ENCODE peak calls at places on chromosomes 2 and 18, in five cellular contexts. One of them, this sample, is unnamed. For H3K9me3, the result is how much of the 10 kb centered on the place peaks cover.

GRCh38 chr2:216838146-216838545 is 21.7 kb downstream of the TNP1 start:
- DNase-seq in breast epithelium: no peak
- DNase-seq in AG04450: peak
- DNase-seq in naive thymus-derived CD4-positive, alpha-beta T cell: no peak
- DNase-seq in CD4-positive, CD25-positive, alpha-beta regulatory T cell: no peak
- DNase-seq in this sample: no peak

GRCh38 chr18:74825460-74825859 is 227.8 kb downstream of the ZNF407 start:
- DNase-seq in naive thymus-derived CD4-positive, alpha-beta T cell: no peak
- DNase-seq in breast epithelium: no peak
- DNase-seq in CD4-positive, CD25-positive, alpha-beta regulatory T cell: no peak
- DNase-seq in AG04450: no peak
- DNase-seq in this sample: no peak

GRCh38 chr2:16288371-16289112 is 348.2 kb downstream of the MYCN start:
- DNase-seq in CD4-positive, CD25-positive, alpha-beta regulatory T cell: no peak
- DNase-seq in AG04450: no peak
- DNase-seq in breast epithelium: no peak
- DNase-seq in naive thymus-derived CD4-positive, alpha-beta T cell: no peak
- DNase-seq in this sample: no peak

GRCh38 chr2:36336321-36336720 is 19.3 kb upstream of the CRIM1 start:
- DNase-seq in CD4-positive, CD25-positive, alpha-beta regulatory T cell: no peak
- DNase-seq in AG04450: no peak
- DNase-seq in breast epithelium: no peak
- DNase-seq in naive thymus-derived CD4-positive, alpha-beta T cell: no peak
- DNase-seq in this sample: no peak

GRCh38 chr2:120661551-120661950 is 74.1 kb upstream of the GLI2 start:
- DNase-seq in AG04450: no peak
- DNase-seq in naive thymus-derived CD4-positive, alpha-beta T cell: no peak
- DNase-seq in breast epithelium: peak
- DNase-seq in CD4-positive, CD25-positive, alpha-beta regulatory T cell: no peak
- DNase-seq in this sample: peak

GRCh38 chr18:6747646-6748045 is 18.1 kb downstream of the ARHGAP28 start:
- DNase-seq in AG04450: peak
- DNase-seq in breast epithelium: no peak
- DNase-seq in CD4-positive, CD25-positive, alpha-beta regulatory T cell: no peak
- DNase-seq in naive thymus-derived CD4-positive, alpha-beta T cell: no peak
- DNase-seq in this sample: no peak

GRCh38 chr2:227785293-227785692 is 28.3 kb upstream of the CCL20 start:
- DNase-seq in naive thymus-derived CD4-positive, alpha-beta T cell: no peak
- DNase-seq in CD4-positive, CD25-positive, alpha-beta regulatory T cell: no peak
- DNase-seq in AG04450: no peak
- DNase-seq in breast epithelium: no peak
- DNase-seq in this sample: no peak

GRCh38 chr2:236568068-236568921 is 1.3 kb upstream of the ACKR3 start:
- DNase-seq in CD4-positive, CD25-positive, alpha-beta regulatory T cell: peak
- DNase-seq in breast epithelium: no peak
- DNase-seq in AG04450: no peak
- DNase-seq in naive thymus-derived CD4-positive, alpha-beta T cell: peak
- DNase-seq in this sample: no peak

GRCh38 chr2:176088048-176088936 is 4.2 kb upstream of the HOXD13 start:
- DNase-seq in breast epithelium: no peak
- DNase-seq in CD4-positive, CD25-positive, alpha-beta regulatory T cell: no peak
- DNase-seq in AG04450: no peak
- DNase-seq in naive thymus-derived CD4-positive, alpha-beta T cell: no peak
- DNase-seq in this sample: no peak

GRCh38 chr18:68467966-68468365 is 246.9 kb downstream of the TMX3 start:
- DNase-seq in breast epithelium: no peak
- DNase-seq in AG04450: no peak
- DNase-seq in CD4-positive, CD25-positive, alpha-beta regulatory T cell: peak
- DNase-seq in naive thymus-derived CD4-positive, alpha-beta T cell: no peak
- DNase-seq in this sample: no peak

GRCh38 chr2:229153307-229153706 is 117.8 kb downstream of the PID1 start:
- DNase-seq in AG04450: no peak
- DNase-seq in CD4-positive, CD25-positive, alpha-beta regulatory T cell: no peak
- DNase-seq in naive thymus-derived CD4-positive, alpha-beta T cell: no peak
- DNase-seq in breast epithelium: no peak
- DNase-seq in this sample: no peak

GRCh38 chr2:205727174-205727573 is 44.9 kb downstream of the NRP2 start:
- DNase-seq in naive thymus-derived CD4-positive, alpha-beta T cell: no peak
- DNase-seq in CD4-positive, CD25-positive, alpha-beta regulatory T cell: no peak
- DNase-seq in AG04450: no peak
- DNase-seq in breast epithelium: no peak
- DNase-seq in this sample: no peak

GRCh38 chr2:54591551-54591950 is 131.9 kb upstream of the EML6 start:
- DNase-seq in naive thymus-derived CD4-positive, alpha-beta T cell: no peak
- DNase-seq in AG04450: no peak
- DNase-seq in CD4-positive, CD25-positive, alpha-beta regulatory T cell: no peak
- DNase-seq in breast epithelium: no peak
- DNase-seq in this sample: no peak

GRCh38 chr2:219645631-219646527 is 18.4 kb downstream of the SLC4A3 start:
- DNase-seq in AG04450: peak
- DNase-seq in CD4-positive, CD25-positive, alpha-beta regulatory T cell: no peak
- DNase-seq in naive thymus-derived CD4-positive, alpha-beta T cell: no peak
- DNase-seq in breast epithelium: no peak
- DNase-seq in this sample: no peak

GRCh38 chr2:69163109-69163508 is 150.1 kb downstream of the ANTXR1 start:
- DNase-seq in naive thymus-derived CD4-positive, alpha-beta T cell: no peak
- DNase-seq in CD4-positive, CD25-positive, alpha-beta regulatory T cell: peak
- DNase-seq in breast epithelium: peak
- DNase-seq in AG04450: peak
- DNase-seq in this sample: peak

GRCh38 chr2:26585100-26585499 is 56.1 kb downstream of the CIB4 start:
- DNase-seq in naive thymus-derived CD4-positive, alpha-beta T cell: no peak
- DNase-seq in AG04450: no peak
- DNase-seq in CD4-positive, CD25-positive, alpha-beta regulatory T cell: no peak
- DNase-seq in breast epithelium: no peak
- DNase-seq in this sample: no peak

GRCh38 chr2:238761802-238762373 is 86.0 kb upstream of the TWIST2 start:
- DNase-seq in CD4-positive, CD25-positive, alpha-beta regulatory T cell: no peak
- DNase-seq in AG04450: no peak
- DNase-seq in breast epithelium: no peak
- DNase-seq in naive thymus-derived CD4-positive, alpha-beta T cell: no peak
- DNase-seq in this sample: no peak

GRCh38 chr2:1227289-1227900 is 185.9 kb upstream of the TPO start:
- DNase-seq in naive thymus-derived CD4-positive, alpha-beta T cell: no peak
- DNase-seq in CD4-positive, CD25-positive, alpha-beta regulatory T cell: no peak
- DNase-seq in breast epithelium: no peak
- DNase-seq in AG04450: no peak
- DNase-seq in this sample: no peak
- H3K9me3 ChIP-seq in naive thymus-derived CD4-positive, alpha-beta T cell: under half
- H3K9me3 ChIP-seq in CD4-positive, CD25-positive, alpha-beta regulatory T cell: under half
- H3K9me3 ChIP-seq in breast epithelium: under half
- H3K9me3 ChIP-seq in AG04450: half or more
- H3K9me3 ChIP-seq in this sample: under half

GRCh38 chr18:14905979-14906378 is 158.0 kb downstream of the ANKRD30B start:
- DNase-seq in AG04450: no peak
- DNase-seq in CD4-positive, CD25-positive, alpha-beta regulatory T cell: no peak
- DNase-seq in breast epithelium: no peak
- DNase-seq in naive thymus-derived CD4-positive, alpha-beta T cell: no peak
- DNase-seq in this sample: no peak
- H3K9me3 ChIP-seq in AG04450: under half
- H3K9me3 ChIP-seq in CD4-positive, CD25-positive, alpha-beta regulatory T cell: under half
- H3K9me3 ChIP-seq in breast epithelium: under half
- H3K9me3 ChIP-seq in naive thymus-derived CD4-positive, alpha-beta T cell: under half
- H3K9me3 ChIP-seq in this sample: under half

GRCh38 chr18:13178976-13179375 is 39.6 kb upstream of the LDLRAD4 start:
- DNase-seq in naive thymus-derived CD4-positive, alpha-beta T cell: no peak
- DNase-seq in breast epithelium: no peak
- DNase-seq in AG04450: no peak
- DNase-seq in CD4-positive, CD25-positive, alpha-beta regulatory T cell: peak
- DNase-seq in this sample: no peak
- H3K9me3 ChIP-seq in naive thymus-derived CD4-positive, alpha-beta T cell: under half
- H3K9me3 ChIP-seq in breast epithelium: under half
- H3K9me3 ChIP-seq in AG04450: under half
- H3K9me3 ChIP-seq in CD4-positive, CD25-positive, alpha-beta regulatory T cell: under half
- H3K9me3 ChIP-seq in this sample: under half

DNA sequence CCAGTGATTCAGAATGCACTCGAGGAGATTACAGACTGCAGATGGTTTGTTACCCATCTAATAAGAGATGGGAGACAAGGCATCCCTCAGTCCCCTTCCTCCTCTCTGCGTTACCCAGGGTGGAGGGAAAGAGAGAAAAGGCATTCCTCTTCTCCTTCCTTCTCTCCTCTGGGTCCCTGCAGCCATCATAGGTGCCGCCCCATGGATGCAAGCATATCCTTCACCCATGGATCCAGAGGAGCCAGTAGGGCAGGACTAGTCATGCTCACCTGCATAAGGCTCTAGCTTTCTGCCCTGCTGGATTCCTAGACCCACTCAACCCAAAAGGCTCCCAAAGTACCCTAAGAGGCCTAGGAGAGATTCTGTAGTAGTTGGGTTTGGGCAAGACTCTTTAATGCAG is 20.4 kb downstream of the CMPK2 start:
- DNase-seq in CD4-positive, CD25-positive, alpha-beta regulatory T cell: peak
- DNase-seq in naive thymus-derived CD4-positive, alpha-beta T cell: no peak
- DNase-seq in AG04450: no peak
- DNase-seq in breast epithelium: no peak
- DNase-seq in this sample: no peak
- H3K9me3 ChIP-seq in CD4-positive, CD25-positive, alpha-beta regulatory T cell: under half
- H3K9me3 ChIP-seq in naive thymus-derived CD4-positive, alpha-beta T cell: half or more
- H3K9me3 ChIP-seq in AG04450: under half
- H3K9me3 ChIP-seq in breast epithelium: half or more
- H3K9me3 ChIP-seq in this sample: half or more

DNA sequence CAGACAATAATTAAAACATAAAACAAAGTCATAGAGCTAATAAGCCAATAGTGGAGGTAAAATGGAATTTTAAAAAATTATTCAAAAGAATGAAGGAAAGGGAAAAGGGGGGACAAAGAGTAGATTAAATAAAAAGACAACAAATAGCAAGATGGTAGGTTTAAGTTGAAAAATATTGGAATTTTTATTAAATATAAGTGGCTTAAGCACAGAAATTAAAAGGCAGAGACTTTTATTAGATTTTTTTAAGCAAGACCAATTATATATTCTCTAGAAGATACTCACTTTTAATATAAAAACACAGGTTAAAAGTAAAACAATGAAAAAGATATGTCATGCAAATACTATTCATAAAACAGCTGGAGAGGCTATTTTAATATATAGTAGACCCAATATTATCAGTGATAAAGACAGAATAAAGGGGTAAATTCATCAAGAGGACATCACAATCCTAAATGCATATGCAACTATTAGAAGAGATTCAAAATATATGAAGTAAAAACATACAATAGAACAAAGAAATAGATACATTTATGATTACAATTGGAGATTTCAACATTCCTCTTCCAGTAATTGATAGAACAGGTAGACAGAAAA is 98.7 kb downstream of the CYP26B1 start:
- DNase-seq in CD4-positive, CD25-positive, alpha-beta regulatory T cell: no peak
- DNase-seq in naive thymus-derived CD4-positive, alpha-beta T cell: no peak
- DNase-seq in breast epithelium: no peak
- DNase-seq in AG04450: no peak
- DNase-seq in this sample: no peak
- H3K9me3 ChIP-seq in CD4-positive, CD25-positive, alpha-beta regulatory T cell: under half
- H3K9me3 ChIP-seq in naive thymus-derived CD4-positive, alpha-beta T cell: under half
- H3K9me3 ChIP-seq in breast epithelium: under half
- H3K9me3 ChIP-seq in AG04450: under half
- H3K9me3 ChIP-seq in this sample: under half

GRCh38 chr2:123116595-123116994 is 908.5 kb upstream of the CNTNAP5 start:
- DNase-seq in CD4-positive, CD25-positive, alpha-beta regulatory T cell: no peak
- DNase-seq in breast epithelium: no peak
- DNase-seq in naive thymus-derived CD4-positive, alpha-beta T cell: no peak
- DNase-seq in AG04450: no peak
- DNase-seq in this sample: no peak
- H3K9me3 ChIP-seq in CD4-positive, CD25-positive, alpha-beta regulatory T cell: under half
- H3K9me3 ChIP-seq in breast epithelium: under half
- H3K9me3 ChIP-seq in naive thymus-derived CD4-positive, alpha-beta T cell: under half
- H3K9me3 ChIP-seq in AG04450: under half
- H3K9me3 ChIP-seq in this sample: under half

GRCh38 chr18:43485565-43485964 is 208.3 kb upstream of the SYT4 start:
- DNase-seq in CD4-positive, CD25-positive, alpha-beta regulatory T cell: no peak
- DNase-seq in naive thymus-derived CD4-positive, alpha-beta T cell: no peak
- DNase-seq in AG04450: no peak
- DNase-seq in breast epithelium: no peak
- DNase-seq in this sample: no peak
- H3K9me3 ChIP-seq in CD4-positive, CD25-positive, alpha-beta regulatory T cell: under half
- H3K9me3 ChIP-seq in naive thymus-derived CD4-positive, alpha-beta T cell: under half
- H3K9me3 ChIP-seq in AG04450: under half
- H3K9me3 ChIP-seq in breast epithelium: under half
- H3K9me3 ChIP-seq in this sample: under half

GRCh38 chr2:89781962-89782361 is 1090.5 kb downstream of the RPIA start:
- DNase-seq in CD4-positive, CD25-positive, alpha-beta regulatory T cell: no peak
- DNase-seq in AG04450: no peak
- DNase-seq in naive thymus-derived CD4-positive, alpha-beta T cell: no peak
- DNase-seq in breast epithelium: no peak
- DNase-seq in this sample: no peak
- H3K9me3 ChIP-seq in CD4-positive, CD25-positive, alpha-beta regulatory T cell: half or more
- H3K9me3 ChIP-seq in AG04450: under half
- H3K9me3 ChIP-seq in naive thymus-derived CD4-positive, alpha-beta T cell: half or more
- H3K9me3 ChIP-seq in breast epithelium: under half
- H3K9me3 ChIP-seq in this sample: half or more

GRCh38 chr18:9293948-9294347 is 40.6 kb upstream of the TWSG1 start:
- DNase-seq in AG04450: no peak
- DNase-seq in CD4-positive, CD25-positive, alpha-beta regulatory T cell: no peak
- DNase-seq in naive thymus-derived CD4-positive, alpha-beta T cell: no peak
- DNase-seq in breast epithelium: no peak
- DNase-seq in this sample: no peak

GRCh38 chr18:9289698-9290097 is 44.9 kb upstream of the TWSG1 start:
- DNase-seq in AG04450: no peak
- DNase-seq in CD4-positive, CD25-positive, alpha-beta regulatory T cell: no peak
- DNase-seq in naive thymus-derived CD4-positive, alpha-beta T cell: no peak
- DNase-seq in breast epithelium: no peak
- DNase-seq in this sample: no peak

GRCh38 chr18:9287037-9287436 is 47.5 kb upstream of the TWSG1 start:
- DNase-seq in breast epithelium: no peak
- DNase-seq in naive thymus-derived CD4-positive, alpha-beta T cell: no peak
- DNase-seq in CD4-positive, CD25-positive, alpha-beta regulatory T cell: no peak
- DNase-seq in AG04450: no peak
- DNase-seq in this sample: no peak

GRCh38 chr18:9292047-9292446 is 42.5 kb upstream of the TWSG1 start:
- DNase-seq in AG04450: no peak
- DNase-seq in breast epithelium: no peak
- DNase-seq in naive thymus-derived CD4-positive, alpha-beta T cell: no peak
- DNase-seq in CD4-positive, CD25-positive, alpha-beta regulatory T cell: no peak
- DNase-seq in this sample: no peak

GRCh38 chr18:9290171-9290570 is 44.4 kb upstream of the TWSG1 start:
- DNase-seq in breast epithelium: no peak
- DNase-seq in AG04450: peak
- DNase-seq in naive thymus-derived CD4-positive, alpha-beta T cell: no peak
- DNase-seq in CD4-positive, CD25-positive, alpha-beta regulatory T cell: no peak
- DNase-seq in this sample: no peak
- H3K9me3 ChIP-seq in breast epithelium: under half
- H3K9me3 ChIP-seq in AG04450: under half
- H3K9me3 ChIP-seq in naive thymus-derived CD4-positive, alpha-beta T cell: under half
- H3K9me3 ChIP-seq in CD4-positive, CD25-positive, alpha-beta regulatory T cell: under half
- H3K9me3 ChIP-seq in this sample: under half

This sample was measured in tibial nerve.